ENCODE peak calls at places on chromosomes 2 and 18, in six cellular contexts. C is sciatic nerve, O is NCI-H1105 treated with DMSO at 0.1 percent for 48 hours, W is kidney epithelial cell, F is HuH-7, D is A172. Z is an unnamed sample.

GRCh38 chr18:56096861-56097260 is 508.9 kb upstream of the TCF4 start:
- DNase-seq in C (no peak), O (peak), W (no peak), F (no peak), D (no peak), Z (no peak)

GRCh38 chr2:232699110-232699509 is 2.0 kb downstream of the GIGYF2 start:
- DNase-seq in C (no peak), O (no peak), W (no peak), F (no peak), D (no peak), Z (peak)

GRCh38 chr2:29272311-29272710 is 157.1 kb downstream of the CLIP4 start:
- DNase-seq in C (no peak), O (no peak), W (no peak), F (no peak), D (no peak), Z (no peak)

GRCh38 chr2:150125708-150126107 is 361.8 kb downstream of the RND3 start:
- DNase-seq in C (no peak), O (no peak), W (peak), F (peak), D (peak), Z (no peak)

GRCh38 chr18:9104244-9104901 is 1.9 kb downstream of the NDUFV2 start:
- DNase-seq in C (no peak), O (no peak), W (no peak), F (no peak), D (no peak), Z (no peak)

GRCh38 chr2:228426502-228427216 is 245.2 kb upstream of the SPHKAP start:
- DNase-seq in C (no peak), O (peak), W (no peak), F (no peak), D (no peak), Z (no peak)

GRCh38 chr2:46073540-46074018 is 223.6 kb upstream of the EPAS1 start:
- DNase-seq in C (no peak), O (no peak), W (peak), F (no peak), D (peak), Z (peak)

GRCh38 chr2:101638817-101639605 is 58.5 kb upstream of the MAP4K4 start:
- DNase-seq in C (no peak), O (no peak), W (no peak), F (no peak), D (no peak), Z (no peak)

GRCh38 chr2:228767196-228767595 is 503.9 kb downstream of the PID1 start:
- DNase-seq in C (no peak), O (no peak), W (no peak), F (no peak), D (peak), Z (no peak)

GRCh38 chr2:68385907-68386287 is 20.8 kb downstream of the PLEK start:
- DNase-seq in C (no peak), O (no peak), W (no peak), F (no peak), D (no peak), Z (no peak)

GRCh38 chr2:223969856-223970255 is 12.6 kb downstream of the MRPL44 start:
- DNase-seq in C (no peak), O (no peak), W (no peak), F (no peak), D (peak), Z (peak)

GRCh38 chr18:75441921-75442320 is 14.4 kb upstream of the SMIM21 start:
- DNase-seq in C (no peak), O (no peak), W (no peak), F (no peak), D (no peak), Z (no peak)